ENCODE peak calls at places on chromosomes 5 and 9, in six cellular contexts. G, X, Q, L, T and B are unnamed samples.

GRCh38 chr5:157651623-157652376 is 438 bp downstream of the SOX30 start:
- DNase-seq in G (no peak), X (peak; percentile 35), Q (no peak), L (peak; percentile 83), T (peak; percentile 84), B (peak; percentile 42)

GRCh38 chr9:113581865-113582697 is 118.6 kb downstream of the RGS3 start:
- DNase-seq in G (no peak), X (peak; percentile 74), Q (peak; percentile 46), L (peak; percentile 82), T (no peak), B (peak; percentile 97)

GRCh38 chr5:71589903-71590302 is 2.8 kb downstream of the MCCC2 start:
- DNase-seq in G (no peak), X (no peak), Q (no peak), L (no peak), T (no peak), B (no peak)

GRCh38 chr9:28212979-28213378 is 639.7 kb upstream of the C9orf72 start:
- DNase-seq in G (peak; percentile 6), X (peak; percentile 89), Q (no peak), L (no peak), T (no peak), B (peak; percentile 84)

GRCh38 chr9:35829764-35830096 is 702 bp downstream of the TMEM8B start:
- DNase-seq in G (no peak), X (no peak), Q (no peak), L (no peak), T (no peak), B (no peak)

GRCh38 chr9:96450613-96451544 is 910 bp downstream of the HABP4 start:
- DNase-seq in G (peak; percentile 26), X (peak; percentile 50), Q (peak; percentile 26), L (peak; percentile 37), T (peak; percentile 87), B (peak; percentile 42)

GRCh38 chr5:106680330-106680729 is 990.4 kb downstream of the EFNA5 start:
- DNase-seq in G (no peak), X (peak; percentile 35), Q (no peak), L (no peak), T (no peak), B (peak; percentile 2)

GRCh38 chr5:34053571-34054271 is 10.7 kb upstream of the C1QTNF3 start:
- DNase-seq in G (no peak), X (no peak), Q (no peak), L (no peak), T (no peak), B (no peak)

GRCh38 chr5:131384616-131385214 is 120.9 kb downstream of the CDC42SE2 start:
- DNase-seq in G (no peak), X (peak; percentile 16), Q (no peak), L (no peak), T (no peak), B (no peak)

GRCh38 chr5:73620335-73620687 is 5.7 kb upstream of the ARHGEF28 start:
- DNase-seq in G (no peak), X (no peak), Q (no peak), L (no peak), T (no peak), B (no peak)

GRCh38 chr5:86008704-86009103 is 609.0 kb upstream of the COX7C start:
- DNase-seq in G (no peak), X (no peak), Q (no peak), L (no peak), T (no peak), B (no peak)

GRCh38 chr9:115008536-115008935 is 78.1 kb upstream of the TNFSF8 start:
- DNase-seq in G (peak; percentile 33), X (peak; percentile 93), Q (no peak), L (no peak), T (no peak), B (peak; percentile 86)

GRCh38 chr9:93121316-93122241 is 12.5 kb downstream of the NINJ1 start:
- DNase-seq in G (no peak), X (no peak), Q (peak; percentile 7), L (no peak), T (peak; percentile 84), B (no peak)

GRCh38 chr9:91037511-91038482 is 236.2 kb downstream of the SYK start:
- DNase-seq in G (peak; percentile 40), X (peak; percentile 84), Q (no peak), L (peak; percentile 86), T (peak; percentile 93), B (peak; percentile 92)

GRCh38 chr9:120875643-120875953 is 1.4 kb downstream of the PHF19 start:
- DNase-seq in G (no peak), X (no peak), Q (no peak), L (no peak), T (no peak), B (no peak)

GRCh38 chr9:120876842-120877240 is at the start of gene PHF19:
- DNase-seq in G (peak; percentile 78), X (peak; percentile 39), Q (peak; percentile 71), L (no peak), T (no peak), B (peak; percentile 47)

GRCh38 chr9:120877276-120878034 is 467 bp upstream of the PHF19 start:
- DNase-seq in G (peak; percentile 83), X (peak; percentile 62), Q (peak; percentile 88), L (peak; percentile 68), T (peak; percentile 90), B (peak; percentile 73)

GRCh38 chr9:120874861-120875565 is 2.0 kb downstream of the PHF19 start:
- DNase-seq in G (no peak), X (no peak), Q (no peak), L (peak; percentile 55), T (no peak), B (no peak)

GRCh38 chr9:120875954-120876841 is 790 bp downstream of the PHF19 start:
- DNase-seq in G (peak; percentile 93), X (peak; percentile 95), Q (peak; percentile 86), L (peak; percentile 95), T (peak; percentile 97), B (peak; percentile 88)
- TF ChIP-seq CTCF in G (no peak), X (peak; percentile 19), Q (peak; percentile 37), L (no peak), T (no peak), B (peak; percentile 17)

DNA sequence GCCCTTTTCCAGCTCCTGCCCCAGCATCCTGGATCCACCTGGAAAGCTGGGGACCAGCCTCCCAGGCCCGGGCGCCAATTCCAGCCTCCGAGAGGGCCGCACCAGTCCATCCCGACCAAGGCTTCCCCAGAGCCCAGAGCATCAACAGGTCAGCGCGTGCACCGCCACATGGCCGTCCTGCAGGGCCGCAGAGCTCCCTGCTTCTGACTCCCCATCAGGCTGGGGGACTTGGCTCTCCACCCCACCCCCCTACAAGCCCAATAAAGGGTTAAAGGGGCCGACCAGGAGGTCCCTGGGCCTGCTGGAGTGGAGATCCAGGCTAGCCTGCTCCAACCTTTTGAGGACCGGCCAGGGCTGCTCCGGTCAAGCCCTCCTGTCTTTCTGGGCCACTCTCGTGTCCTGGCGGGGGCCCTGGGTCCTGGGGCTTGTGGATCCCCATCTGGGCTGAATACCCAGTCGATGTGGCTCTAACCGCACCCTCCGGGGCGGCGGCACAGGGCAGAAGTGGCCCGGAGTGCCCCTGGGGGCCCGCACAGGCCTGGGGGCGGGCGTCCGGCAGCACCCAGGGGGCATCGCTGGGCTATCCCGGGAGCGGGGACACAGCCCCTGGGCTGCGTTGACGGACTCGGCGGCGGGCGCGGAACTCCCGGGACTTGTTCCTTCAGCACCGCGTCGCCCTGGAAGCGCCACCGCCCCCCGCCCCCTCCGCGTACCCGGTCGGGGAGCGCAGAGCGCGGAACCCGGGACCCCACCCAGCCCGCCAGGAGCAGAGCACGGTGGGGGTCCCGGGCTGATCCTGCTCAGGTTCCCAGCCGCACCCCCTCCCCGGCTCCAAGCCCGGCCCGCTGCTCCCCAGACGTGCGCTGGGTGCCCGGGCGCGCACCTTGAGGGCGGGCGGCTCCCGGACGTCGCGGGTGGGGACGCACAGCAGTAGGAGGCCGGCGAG is 590 bp downstream of the ENTPD2 start:
- DNase-seq in G (no peak), X (no peak), Q (no peak), L (no peak), T (no peak), B (no peak)
- H3K4me3 ChIP-seq in G (peak overlapping the region; percentile 59), X (no peak overlapping the region), Q (no peak overlapping the region), L (peak overlapping the region; percentile 54), T (peak overlapping the region; percentile 35), B (no peak overlapping the region)

GRCh38 chr9:131555841-131556673 is 10.7 kb downstream of the PRRT1B start:
- DNase-seq in G (no peak), X (no peak), Q (no peak), L (no peak), T (no peak), B (no peak)

GRCh38 chr9:131554865-131555351 is 9.6 kb downstream of the PRRT1B start:
- DNase-seq in G (no peak), X (no peak), Q (no peak), L (no peak), T (no peak), B (no peak)

GRCh38 chr9:131562032-131562959 is 17.0 kb downstream of the PRRT1B start:
- DNase-seq in G (no peak), X (peak; percentile 12), Q (no peak), L (no peak), T (no peak), B (no peak)

GRCh38 chr9:131557855-131558548 is 12.7 kb downstream of the PRRT1B start:
- DNase-seq in G (no peak), X (no peak), Q (no peak), L (no peak), T (no peak), B (no peak)

GRCh38 chr9:131559416-131560000 is 14.2 kb downstream of the PRRT1B start:
- DNase-seq in G (no peak), X (no peak), Q (no peak), L (no peak), T (no peak), B (no peak)
- TF ChIP-seq CTCF in G (no peak), X (no peak), Q (peak; percentile 22), L (no peak), T (no peak), B (peak; percentile 5)

GRCh38 chr9:84139296-84140100 is 158.9 kb downstream of the RMI1 start:
- DNase-seq in G (no peak), X (peak; percentile 80), Q (no peak), L (peak; percentile 89), T (no peak), B (peak; percentile 27)

GRCh38 chr9:84137968-84138367 is 157.4 kb downstream of the RMI1 start:
- DNase-seq in G (no peak), X (no peak), Q (no peak), L (no peak), T (no peak), B (no peak)

GRCh38 chr9:84138543-84138942 is 157.9 kb downstream of the RMI1 start:
- DNase-seq in G (no peak), X (no peak), Q (no peak), L (no peak), T (no peak), B (no peak)

GRCh38 chr9:84141762-84142370 is 161.3 kb downstream of the RMI1 start:
- DNase-seq in G (no peak), X (no peak), Q (no peak), L (no peak), T (no peak), B (no peak)

DNA sequence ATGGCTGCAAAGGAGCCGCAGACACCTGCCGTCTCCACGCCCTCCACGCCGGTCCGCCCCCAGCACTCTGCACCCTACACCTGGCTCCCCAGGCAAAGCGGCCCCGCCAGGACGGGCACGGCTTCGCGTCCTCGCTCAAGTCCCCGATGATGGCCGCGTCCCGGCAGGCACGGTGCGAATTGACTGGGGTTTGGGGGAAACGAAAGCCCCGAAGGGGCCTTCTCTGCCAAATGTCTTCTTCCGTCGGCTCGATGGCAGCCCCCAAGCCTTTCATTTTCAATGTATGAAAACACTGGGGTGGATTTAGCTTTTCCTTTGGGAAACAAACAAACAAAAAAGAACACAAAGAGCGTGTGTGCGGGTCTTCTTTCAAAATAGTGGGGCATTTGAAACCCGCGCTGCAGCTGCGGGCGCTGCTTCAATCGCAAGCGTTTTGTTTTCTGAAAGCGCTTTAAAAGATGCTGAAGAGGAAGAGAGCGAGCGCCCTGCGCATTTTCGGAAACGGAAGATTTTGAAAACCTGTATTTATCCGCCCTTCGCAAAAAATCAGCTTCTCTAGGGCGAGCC is 160.0 kb downstream of the RMI1 start:
- DNase-seq in G (no peak), X (peak; percentile 24), Q (no peak), L (peak; percentile 80), T (peak; percentile 86), B (peak; percentile 12)
- H3K4me3 ChIP-seq in G (peak overlapping the region; percentile 25), X (peak overlapping the region; percentile 43), Q (no peak overlapping the region), L (peak overlapping the region; percentile 33), T (peak overlapping the region; percentile 13), B (peak overlapping the region; percentile 33)